ENCODE peak calls at places on chromosomes 6 and 20, in eight cellular contexts. O is neural progenitor cell, N is bronchial epithelial cell, M is AG10803, T is mesendoderm, J is LHCN-M2, U is NCI-H774, H is fibroblast of lung. W is an unnamed sample.

GRCh38 chr6:129191275-129191674 is 308.3 kb downstream of the LAMA2 start:
- DNase-seq in O (no peak), N (no peak), M (no peak), T (no peak), J (no peak), U (no peak), H (no peak), W (no peak)

GRCh38 chr6:36722879-36723278 is 25.3 kb downstream of the RAB44 start:
- DNase-seq in O (no peak), N (peak; percentile 71), M (no peak), T (no peak), J (no peak), U (no peak), H (no peak), W (no peak)

GRCh38 chr6:113620372-113620771 is 236.8 kb upstream of the MARCKS start:
- DNase-seq in O (peak; percentile 24), N (no peak), M (peak; percentile 17), T (no peak), J (no peak), U (no peak), H (no peak), W (no peak)

GRCh38 chr6:148221580-148221979 is 121.1 kb upstream of the SASH1 start:
- DNase-seq in O (no peak), N (no peak), M (no peak), T (peak; percentile 86), J (no peak), U (no peak), H (no peak), W (no peak)

GRCh38 chr20:57135875-57136274 is 130.6 kb downstream of the BMP7 start:
- DNase-seq in O (no peak), N (no peak), M (no peak), T (no peak), J (no peak), U (no peak), H (no peak), W (no peak)

GRCh38 chr20:50504231-50504823 is 5.9 kb upstream of the PTPN1 start:
- DNase-seq in O (no peak), N (no peak), M (no peak), T (peak; percentile 44), J (no peak), U (no peak), H (peak; percentile 57), W (no peak)

GRCh38 chr6:119541132-119541905 is 191.8 kb upstream of the MAN1A1 start:
- DNase-seq in O (no peak), N (peak; percentile 97), M (peak; percentile 100), T (no peak), J (peak; percentile 100), U (no peak), H (peak; percentile 100), W (no peak)

GRCh38 chr6:17600527-17601388 is 656 bp downstream of the FAM8A1 start:
- DNase-seq in O (peak; percentile 78), N (peak; percentile 20), M (peak; percentile 16), T (peak; percentile 60), J (peak; percentile 24), U (no peak), H (peak; percentile 8), W (peak; percentile 34)

GRCh38 chr20:48819089-48819488 is 8.7 kb downstream of the PREX1 start:
- DNase-seq in O (no peak), N (no peak), M (no peak), T (no peak), J (no peak), U (no peak), H (no peak), W (no peak)

GRCh38 chr6:169811521-169812256 is 60.3 kb downstream of the ERMARD start:
- DNase-seq in O (no peak), N (no peak), M (no peak), T (no peak), J (no peak), U (no peak), H (no peak), W (peak; percentile 6)

GRCh38 chr20:24141111-24141510 is 152.5 kb upstream of the GGTLC1 start:
- DNase-seq in O (no peak), N (no peak), M (no peak), T (no peak), J (no peak), U (no peak), H (no peak), W (no peak)

GRCh38 chr20:58224097-58224496 is 4.4 kb downstream of the ANKRD60 start:
- DNase-seq in O (no peak), N (no peak), M (no peak), T (no peak), J (no peak), U (no peak), H (no peak), W (no peak)